ENCODE peak calls at places on chromosomes 4 and X, in eight cellular contexts. Z is neural progenitor cell, H is GM23248, X is HCT116, A is GM23338, E is PC-3, L is MM.1S, C is OCI-LY7. F is an unnamed sample.

GRCh38 chr4:123291329-123291728 is 105.3 kb upstream of the SPRY1 start:
- DNase-seq in Z (no peak), H (no peak), X (no peak), A (no peak), E (no peak), L (no peak), C (no peak), F (no peak)

GRCh38 chr4:174398728-174399127 is 115.0 kb downstream of the CEP44 start:
- DNase-seq in Z (no peak), H (peak), X (no peak), A (no peak), E (peak), L (no peak), C (no peak), F (no peak)

GRCh38 chrX:136259543-136259942 is 8.3 kb upstream of the MAP7D3 start:
- DNase-seq in Z (no peak), H (peak), X (no peak), A (no peak), E (no peak), L (no peak), C (no peak), F (no peak)

GRCh38 chr4:83850435-83850834 is 314.5 kb downstream of the GPAT3 start:
- DNase-seq in Z (no peak), H (peak), X (no peak), A (peak), E (peak), L (no peak), C (no peak), F (no peak)

GRCh38 chrX:104253567-104254441 is 929 bp downstream of the ESX1 start:
- DNase-seq in Z (peak), H (peak), X (no peak), A (peak), E (no peak), L (no peak), C (no peak), F (no peak)

GRCh38 chr4:85756938-85757337 is 282.0 kb downstream of the ARHGAP24 start:
- DNase-seq in Z (peak), H (peak), X (no peak), A (peak), E (peak), L (no peak), C (peak), F (peak)

GRCh38 chr4:82706349-82707000 is 92.1 kb downstream of the SCD5 start:
- DNase-seq in Z (no peak), H (peak), X (no peak), A (no peak), E (no peak), L (no peak), C (no peak), F (no peak)

GRCh38 chr4:28463184-28463690 is 1602.6 kb downstream of the STIM2 start:
- DNase-seq in Z (no peak), H (no peak), X (no peak), A (no peak), E (no peak), L (no peak), C (no peak), F (no peak)

GRCh38 chrX:129777218-129777768 is 2.5 kb upstream of the SASH3 start:
- DNase-seq in Z (no peak), H (no peak), X (no peak), A (no peak), E (peak), L (peak), C (peak), F (no peak)

GRCh38 chr4:31124008-31124645 is 404.0 kb downstream of the PCDH7 start:
- DNase-seq in Z (no peak), H (no peak), X (no peak), A (no peak), E (no peak), L (no peak), C (no peak), F (no peak)

GRCh38 chr4:182337366-182337765 is 94.2 kb downstream of the TENM3 start:
- DNase-seq in Z (no peak), H (no peak), X (no peak), A (no peak), E (no peak), L (no peak), C (no peak), F (no peak)

GRCh38 chr4:74376888-74377483 is 12.0 kb downstream of the EREG start:
- DNase-seq in Z (peak), H (peak), X (no peak), A (peak), E (peak), L (peak), C (peak), F (peak)

GRCh38 chr4:150938417-150938816 is 76.7 kb downstream of the LRBA start:
- DNase-seq in Z (peak), H (no peak), X (no peak), A (peak), E (peak), L (no peak), C (no peak), F (no peak)

GRCh38 chr4:179586460-179586859 is 2144.2 kb upstream of the AGA start:
- DNase-seq in Z (no peak), H (no peak), X (no peak), A (peak), E (peak), L (no peak), C (no peak), F (no peak)

GRCh38 chr4:179583221-179583620 is 2141.0 kb upstream of the AGA start:
- DNase-seq in Z (peak), H (no peak), X (no peak), A (peak), E (no peak), L (no peak), C (no peak), F (no peak)

GRCh38 chr4:179585761-179586160 is 2143.5 kb upstream of the AGA start:
- DNase-seq in Z (no peak), H (no peak), X (no peak), A (no peak), E (no peak), L (no peak), C (no peak), F (no peak)

GRCh38 chr4:179582164-179582563 is 2139.9 kb upstream of the AGA start:
- DNase-seq in Z (no peak), H (no peak), X (no peak), A (no peak), E (no peak), L (no peak), C (no peak), F (no peak)
- H2AFZ ChIP-seq in Z (no peak), H (no peak), X (no peak), A (no peak), E (no peak), L (no peak), C (no peak), F (no peak)

GRCh38 chrX:44338361-44338760 is 5.1 kb downstream of the EFHC2 start:
- DNase-seq in Z (no peak), H (no peak), X (no peak), A (no peak), E (no peak), L (no peak), C (no peak), F (no peak)

GRCh38 chrX:44342866-44343265 is 606 bp downstream of the EFHC2 start:
- DNase-seq in Z (no peak), H (no peak), X (no peak), A (no peak), E (no peak), L (no peak), C (no peak), F (no peak)

GRCh38 chrX:44344687-44345086 is 1.2 kb upstream of the EFHC2 start:
- DNase-seq in Z (no peak), H (no peak), X (no peak), A (no peak), E (no peak), L (peak), C (no peak), F (no peak)

GRCh38 chrX:44344194-44344593 is 722 bp upstream of the EFHC2 start:
- DNase-seq in Z (no peak), H (no peak), X (no peak), A (peak), E (no peak), L (peak), C (no peak), F (no peak)

GRCh38 chrX:44343412-44343942 is at the start of gene EFHC2:
- DNase-seq in Z (peak), H (peak), X (no peak), A (peak), E (peak), L (peak), C (no peak), F (peak)
- TF ChIP-seq EZH2phosphoT487 in Z (no peak), H (no peak), X (no peak), A (no peak), E (no peak), L (no peak), C (no peak), F (no peak)

GRCh38 chr4:89551191-89551590 is 243.6 kb upstream of the GPRIN3 start:
- DNase-seq in Z (no peak), H (peak), X (no peak), A (no peak), E (no peak), L (no peak), C (no peak), F (no peak)
- H2AFZ ChIP-seq in Z (no peak), H (no peak), X (no peak), A (no peak), E (no peak), L (no peak), C (no peak), F (no peak)

GRCh38 chr4:6848717-6849305 is 60.8 kb upstream of the TBC1D14 start:
- DNase-seq in Z (peak), H (no peak), X (no peak), A (no peak), E (no peak), L (no peak), C (no peak), F (no peak)
- TF ChIP-seq EZH2phosphoT487 in Z (no peak), H (no peak), X (no peak), A (no peak), E (no peak), L (no peak), C (no peak), F (no peak)

DNA sequence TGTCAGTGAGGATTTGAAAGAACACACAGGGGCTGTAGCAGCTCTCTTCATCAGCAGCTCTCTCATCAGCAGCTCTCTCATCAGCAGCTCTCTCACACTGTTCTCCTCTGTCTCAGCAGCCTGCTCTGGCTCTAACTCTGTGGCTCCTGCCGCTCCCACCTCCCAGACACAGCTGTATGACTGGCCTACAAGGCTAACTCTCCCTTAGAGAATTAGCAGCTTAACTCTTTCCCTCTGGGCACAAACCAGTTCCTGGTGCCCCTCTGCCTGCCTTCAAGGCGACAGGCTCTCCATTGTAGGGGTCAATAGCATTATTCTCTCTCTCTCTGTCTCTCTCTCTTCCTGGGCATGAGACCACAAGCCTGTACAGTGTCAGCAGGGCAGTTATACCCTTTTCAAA is 385.6 kb upstream of the PCDH10 start:
- DNase-seq in Z (no peak), H (no peak), X (no peak), A (no peak), E (no peak), L (no peak), C (no peak), F (no peak)
- H2AFZ ChIP-seq in Z (no peak), H (no peak), X (no peak), A (no peak), E (no peak), L (no peak), C (no peak), F (no peak)